ENCODE peak calls at places on chromosomes 11 and 22, in five cellular contexts. F is left cardiac atrium, D is posterior cingulate gyrus, L is substantia nigra, Q is astrocyte of the cerebellum. N is an unnamed sample.
A peak's percentile ranks its signal among the peaks of the same experiment; 100 is the strongest.

GRCh38 chr22:47547239-47547661 is 784.8 kb downstream of the TBC1D22A start:
- DNase-seq in F (no peak), L (no peak), D (no peak), Q (no peak), N (no peak)

GRCh38 chr11:122424636-122425035 is 230.9 kb upstream of the UBASH3B start:
- DNase-seq in Q (no peak), D (no peak), F (no peak), L (no peak), N (no peak)

GRCh38 chr11:76656087-76656531 is 14.4 kb downstream of the LRRC32 start:
- DNase-seq in D (no peak), F (no peak), L (no peak), Q (no peak), N (no peak)

GRCh38 chr11:73274722-73275380 is 2.7 kb downstream of the P2RY6 start:
- DNase-seq in D (no peak), Q (no peak), L (peak; percentile 44), F (peak; percentile 12), N (no peak)

GRCh38 chr22:46336119-46337078 is 885 bp downstream of the TRMU start:
- DNase-seq in L (no peak), F (no peak), Q (no peak), D (peak; percentile 64), N (no peak)

GRCh38 chr22:17348464-17349103 is 20.7 kb upstream of the CECR2 start:
- DNase-seq in F (no peak), D (no peak), Q (no peak), L (no peak), N (no peak)

GRCh38 chr11:46457659-46458058 is 66.1 kb upstream of the CHRM4 start:
- DNase-seq in Q (no peak), F (no peak), L (no peak), D (no peak), N (no peak)

GRCh38 chr22:49352361-49353169 is 475.1 kb downstream of the BRD1 start:
- DNase-seq in D (no peak), Q (no peak), F (no peak), L (no peak), N (no peak)

GRCh38 chr11:19955660-19956059 is 204.6 kb downstream of the DBX1 start:
- DNase-seq in L (no peak), F (no peak), Q (no peak), D (no peak), N (no peak)

GRCh38 chr22:35518781-35519180 is 21.9 kb upstream of the RASD2 start:
- DNase-seq in Q (no peak), D (no peak), F (no peak), L (no peak), N (no peak)

GRCh38 chr11:126884192-126884973 is 116.2 kb downstream of the KIRREL3 start:
- DNase-seq in F (no peak), L (no peak), Q (no peak), D (no peak), N (no peak)

GRCh38 chr11:94519478-94520084 is 7.3 kb downstream of the C11orf97 start:
- DNase-seq in F (no peak), D (no peak), Q (no peak), L (no peak), N (no peak)

GRCh38 chr11:126282361-126282741 is 542 bp upstream of the TIRAP start:
- DNase-seq in L (peak; percentile 47), F (peak; percentile 66), D (peak; percentile 45), Q (no peak), N (peak; percentile 56)

GRCh38 chr11:76277298-76278175 is 71.2 kb upstream of the WNT11 start:
- DNase-seq in D (no peak), Q (no peak), F (no peak), L (no peak), N (no peak)

GRCh38 chr11:61954106-61955030 is 4.2 kb downstream of the BEST1 start:
- DNase-seq in F (no peak), D (no peak), L (no peak), Q (no peak), N (no peak)

GRCh38 chr11:85595285-85595884 is 31.8 kb downstream of the DLG2 start:
- DNase-seq in Q (peak; percentile 23), F (no peak), L (no peak), D (no peak), N (no peak)

GRCh38 chr11:130211781-130212401 is 52.3 kb downstream of the ST14 start:
- DNase-seq in Q (no peak), F (no peak), L (no peak), D (no peak), N (no peak)

GRCh38 chr11:103544874-103545273 is 435.6 kb downstream of the DYNC2H1 start:
- DNase-seq in F (no peak), D (no peak), Q (no peak), L (no peak), N (no peak)

GRCh38 chr11:133934599-133935550 is 21.9 kb downstream of the IGSF9B start:
- DNase-seq in L (peak; percentile 76), D (peak; percentile 89), F (peak; percentile 86), Q (no peak), N (no peak)

GRCh38 chr11:128483211-128483788 is 104.1 kb downstream of the ETS1 start:
- DNase-seq in Q (no peak), F (no peak), L (no peak), D (no peak), N (no peak)

GRCh38 chr11:11387201-11387600 is 34.2 kb upstream of the CSNK2A3 start:
- DNase-seq in D (no peak), F (no peak), L (no peak), Q (no peak), N (no peak)

GRCh38 chr11:111557425-111558111 is 17.0 kb downstream of the LAYN start:
- DNase-seq in D (no peak), F (no peak), Q (peak; percentile 95), L (no peak), N (no peak)

GRCh38 chr11:119671048-119671447 is 58.0 kb downstream of the NECTIN1 start:
- DNase-seq in D (peak; percentile 82), L (peak; percentile 83), F (peak; percentile 86), Q (peak; percentile 72), N (peak; percentile 77)

GRCh38 chr11:91261513-91261912 is 963.1 kb upstream of the FAT3 start:
- DNase-seq in F (no peak), L (no peak), Q (no peak), D (no peak), N (no peak)

GRCh38 chr11:353315-353857 is 15.9 kb upstream of the B4GALNT4 start:
- DNase-seq in F (peak; percentile 92), D (peak; percentile 59), L (peak; percentile 81), Q (peak; percentile 74), N (peak; percentile 92)

GRCh38 chr11:95968585-95968984 is 44.7 kb upstream of the MTMR2 start:
- DNase-seq in F (no peak), Q (no peak), L (no peak), D (no peak), N (no peak)

N was measured in psoas muscle.